ENCODE peak calls at places on chromosomes 2 and 18, in seven cellular contexts. V is lower leg skin, H is IMR-90, M is body of pancreas, T is uterus, G is Peyer's patch, F is GM12878. R is an unnamed sample.

GRCh38 chr2:101763496-101764333 is 66.2 kb downstream of the MAP4K4 start:
- DNase-seq in V (no peak), H (no peak), M (no peak), T (no peak), G (no peak), F (no peak), R (no peak)

GRCh38 chr2:120589782-120590608 is 145.7 kb upstream of the GLI2 start:
- DNase-seq in V (no peak), H (peak; percentile 98), M (no peak), T (no peak), G (no peak), F (no peak), R (no peak)

GRCh38 chr18:27447530-27447929 is 262.4 kb upstream of the CHST9 start:
- DNase-seq in V (no peak), H (no peak), M (no peak), T (no peak), G (no peak), F (no peak), R (no peak)

GRCh38 chr18:4510709-4511108 is 55.6 kb upstream of the DLGAP1 start:
- DNase-seq in V (no peak), H (no peak), M (no peak), T (no peak), G (no peak), F (no peak), R (no peak)

GRCh38 chr2:240213476-240214391 is 73.3 kb upstream of the OTOS start:
- DNase-seq in V (no peak), H (no peak), M (peak; percentile 4), T (peak; percentile 6), G (no peak), F (no peak), R (no peak)

GRCh38 chr2:168116448-168116847 is 130.9 kb downstream of the STK39 start:
- DNase-seq in V (no peak), H (peak; percentile 13), M (no peak), T (no peak), G (no peak), F (no peak), R (peak; percentile 60)

GRCh38 chr18:45167109-45167551 is 448.1 kb upstream of the SLC14A2 start:
- DNase-seq in V (no peak), H (peak; percentile 44), M (no peak), T (no peak), G (no peak), F (no peak), R (no peak)

GRCh38 chr2:229943770-229944449 is 21.6 kb downstream of the FBXO36 start:
- DNase-seq in V (no peak), H (peak; percentile 5), M (no peak), T (no peak), G (no peak), F (no peak), R (no peak)

GRCh38 chr2:217327981-217328760 is 468.3 kb upstream of the TNP1 start:
- DNase-seq in V (no peak), H (no peak), M (no peak), T (no peak), G (no peak), F (no peak), R (no peak)

GRCh38 chr2:16948073-16948472 is 282.4 kb upstream of the CYRIA start:
- DNase-seq in V (no peak), H (no peak), M (no peak), T (no peak), G (peak; percentile 65), F (no peak), R (peak; percentile 37)

GRCh38 chr18:78482378-78482777 is 497.2 kb upstream of the SALL3 start:
- DNase-seq in V (no peak), H (no peak), M (no peak), T (no peak), G (no peak), F (no peak), R (no peak)
- TF ChIP-seq POLR2A in V (no peak), H (no peak), M (no peak), T (no peak), G (no peak), F (no peak), R (no peak)

DNA sequence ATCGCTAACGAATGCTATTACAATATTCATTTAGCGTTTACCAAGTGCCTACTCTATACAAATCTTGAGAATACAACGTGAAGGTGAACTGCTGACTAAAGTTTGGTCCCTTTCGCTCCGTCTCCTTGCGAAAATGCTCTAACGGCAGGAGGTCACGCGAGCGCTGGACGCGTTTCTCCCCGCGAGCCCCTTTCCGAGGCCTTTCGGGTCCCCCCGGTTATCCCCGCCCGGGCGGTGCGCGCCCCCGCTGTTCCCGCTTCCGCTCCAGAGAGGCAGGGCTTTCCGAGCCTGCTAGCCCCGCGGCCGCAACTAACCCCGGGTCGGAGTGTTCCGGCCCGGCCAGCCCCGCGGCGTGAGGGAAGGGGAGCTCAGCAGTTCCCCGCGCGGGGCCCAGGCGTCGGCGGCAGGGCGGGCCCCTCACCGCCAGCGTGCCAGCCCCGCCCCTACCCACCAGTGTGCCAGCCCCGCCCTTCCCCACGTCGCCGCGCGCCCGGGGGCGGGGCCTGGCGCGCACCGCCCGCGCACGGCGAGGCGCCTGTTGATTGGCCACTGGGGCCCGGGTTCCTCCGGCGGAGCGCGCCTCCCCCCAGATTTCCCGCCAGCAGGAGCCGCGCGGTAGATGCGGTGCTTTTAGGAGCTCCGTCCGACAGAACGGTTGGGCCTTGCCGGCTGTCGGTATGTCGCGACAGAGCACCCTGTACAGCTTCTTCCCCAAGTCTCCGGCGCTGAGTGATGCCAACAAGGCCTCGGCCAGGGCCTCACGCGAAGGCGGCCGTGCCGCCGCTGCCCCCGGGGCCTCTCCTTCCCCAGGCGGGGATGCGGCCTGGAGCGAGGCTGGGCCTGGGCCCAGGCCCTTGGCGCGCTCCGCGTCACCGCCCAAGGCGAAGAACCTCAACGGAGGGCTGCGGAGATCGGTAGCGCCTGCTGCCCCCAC is at the start of gene MSH6:
- DNase-seq in V (peak; percentile 82), H (peak; percentile 82), M (peak; percentile 90), T (peak; percentile 84), G (peak; percentile 85), F (peak; percentile 39), R (peak; percentile 92)
- TF ChIP-seq POLR2A in V (no peak), H (peak; percentile 80), M (peak; percentile 87), T (peak; percentile 94), G (peak; percentile 32), F (peak; percentile 92), R (peak; percentile 62)

GRCh38 chr18:811192-812122 is 585 bp downstream of the YES1 start:
- DNase-seq in V (no peak), H (peak; percentile 26), M (no peak), T (peak; percentile 43), G (no peak), F (no peak), R (peak; percentile 45)

GRCh38 chr18:813405-814071 is 1.5 kb upstream of the YES1 start:
- DNase-seq in V (no peak), H (no peak), M (no peak), T (no peak), G (no peak), F (no peak), R (no peak)

GRCh38 chr18:812673-813404 is 797 bp upstream of the YES1 start:
- DNase-seq in V (peak; percentile 85), H (peak; percentile 82), M (peak; percentile 64), T (peak; percentile 87), G (peak; percentile 58), F (peak; percentile 39), R (peak; percentile 82)

GRCh38 chr18:809985-810642 is 1.9 kb downstream of the YES1 start:
- DNase-seq in V (no peak), H (no peak), M (no peak), T (no peak), G (no peak), F (peak; percentile 60), R (no peak)

GRCh38 chr18:812123-812672 is at the start of gene YES1:
- DNase-seq in V (peak; percentile 56), H (peak; percentile 61), M (peak; percentile 78), T (peak; percentile 75), G (peak; percentile 50), F (no peak), R (peak; percentile 86)
- TF ChIP-seq POLR2A in V (no peak), H (no peak), M (peak; percentile 73), T (peak; percentile 67), G (peak; percentile 63), F (peak; percentile 74), R (no peak)

GRCh38 chr2:71068218-71069035 is at the start of gene NAGK:
- DNase-seq in V (peak; percentile 95), H (peak; percentile 94), M (peak; percentile 96), T (peak; percentile 95), G (peak; percentile 94), F (peak; percentile 91), R (peak; percentile 96)
- TF ChIP-seq POLR2A in V (no peak), H (peak; percentile 99), M (peak; percentile 100), T (peak; percentile 100), G (peak; percentile 100), F (peak; percentile 100), R (peak; percentile 99)

DNA sequence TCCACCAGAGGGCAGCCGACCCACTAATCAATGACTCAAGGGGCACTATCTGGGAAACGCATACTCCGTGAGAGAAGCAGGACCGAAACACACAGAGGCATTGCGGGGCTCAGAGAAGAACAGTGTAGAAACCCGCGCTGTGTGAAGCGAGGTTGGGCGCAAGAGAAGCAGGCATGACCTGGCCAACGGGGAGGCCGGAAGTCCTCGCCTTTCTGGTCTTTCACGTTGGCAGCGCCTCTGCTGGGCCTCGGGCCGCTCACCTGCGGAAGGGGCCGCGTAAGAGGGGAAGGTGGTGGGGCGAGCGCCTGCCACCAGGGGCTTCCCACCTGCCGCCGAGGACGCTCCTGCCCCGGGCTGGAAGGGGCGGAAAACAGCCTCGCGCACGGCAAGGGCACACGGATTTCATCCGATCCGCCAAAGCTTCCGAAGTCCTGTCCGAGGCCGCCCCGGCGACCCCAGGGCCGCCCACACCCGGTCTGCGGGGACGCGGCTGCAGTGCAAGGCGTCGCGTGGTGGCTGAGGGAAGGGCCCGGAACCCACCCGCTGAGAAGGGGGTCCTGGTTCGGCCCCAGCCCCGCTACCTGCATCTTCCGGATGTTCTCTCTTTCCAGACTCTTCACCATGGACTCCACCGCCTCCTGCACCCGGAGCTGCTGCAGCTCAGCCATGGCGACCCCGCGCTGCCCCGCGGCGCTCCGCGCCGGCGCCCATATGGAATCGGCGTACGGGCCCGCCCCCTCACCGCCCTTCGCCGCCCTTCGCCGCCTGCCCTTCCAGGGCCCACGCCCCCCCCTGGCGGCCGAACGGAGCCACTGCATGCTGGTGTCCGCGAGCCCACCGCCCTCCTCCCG is at the start of gene FAM136A:
- DNase-seq in V (peak; percentile 73), H (peak; percentile 56), M (peak; percentile 85), T (peak; percentile 78), G (peak; percentile 84), F (peak; percentile 40), R (peak; percentile 89)
- TF ChIP-seq POLR2A in V (no peak), H (no peak), M (peak; percentile 69), T (peak; percentile 40), G (peak; percentile 14), F (peak; percentile 82), R (no peak)

DNA sequence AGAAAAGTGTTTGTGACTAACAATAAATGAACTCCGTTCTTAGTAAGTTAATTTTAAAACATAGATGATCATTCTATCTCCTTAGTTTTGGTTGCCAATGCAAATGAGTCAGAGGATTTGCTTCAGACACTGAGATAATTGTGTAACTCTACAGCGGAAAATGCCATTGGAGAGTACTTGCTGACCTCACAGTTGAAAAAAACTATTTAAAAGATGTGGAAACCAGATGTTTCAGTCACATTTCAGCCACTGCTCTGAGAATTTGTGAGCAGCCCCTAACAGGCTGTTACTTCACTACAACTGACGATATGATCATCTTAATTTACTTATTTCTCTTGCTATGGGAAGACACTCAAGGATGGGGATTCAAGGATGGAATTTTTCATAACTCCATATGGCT is at the start of gene TNFAIP6:
- DNase-seq in V (peak; percentile 33), H (peak; percentile 97), M (no peak), T (peak; percentile 31), G (no peak), F (no peak), R (no peak)
- TF ChIP-seq POLR2A in V (no peak), H (peak; percentile 95), M (no peak), T (peak; percentile 44), G (no peak), F (no peak), R (no peak)

R was measured in testis.